ENCODE peak calls at places on chromosome 1, in four cellular contexts. V is K562, D is HepG2, I is HCT116. X is an unnamed sample. For H3K4me1, the result is how much of the 10 kb centered on the place peaks cover.

GRCh38 chr1:185483647-185484450 is 166.8 kb upstream of the IVNS1ABP start:
- DNase-seq in D (no peak), V (peak), I (no peak), X (no peak)

GRCh38 chr1:36464605-36465393 is 615 bp upstream of the MRPS15 start:
- DNase-seq in V (no peak), D (no peak), I (no peak), X (peak)

GRCh38 chr1:201016943-201017827 is 6.3 kb downstream of the KIF21B start:
- DNase-seq in V (no peak), I (no peak), D (no peak), X (no peak)

GRCh38 chr1:110675060-110675791 is 486 bp upstream of the KCNA3 start:
- DNase-seq in V (no peak), D (no peak), I (no peak), X (no peak)

GRCh38 chr1:229112832-229113548 is 157.9 kb upstream of the RAB4A start:
- DNase-seq in V (no peak), I (no peak), D (no peak), X (no peak)

GRCh38 chr1:226463925-226464598 is 56.2 kb upstream of the PARP1 start:
- DNase-seq in I (no peak), D (no peak), V (no peak), X (no peak)

GRCh38 chr1:7594714-7595295 is 176.3 kb upstream of the VAMP3 start:
- DNase-seq in V (no peak), I (no peak), D (no peak), X (no peak)

GRCh38 chr1:107534632-107535031 is 393.8 kb downstream of the NTNG1 start:
- DNase-seq in D (no peak), I (no peak), V (no peak), X (no peak)

GRCh38 chr1:10852486-10852885 is 56.0 kb upstream of the CASZ1 start:
- DNase-seq in I (no peak), D (no peak), V (no peak), X (no peak)

DNA sequence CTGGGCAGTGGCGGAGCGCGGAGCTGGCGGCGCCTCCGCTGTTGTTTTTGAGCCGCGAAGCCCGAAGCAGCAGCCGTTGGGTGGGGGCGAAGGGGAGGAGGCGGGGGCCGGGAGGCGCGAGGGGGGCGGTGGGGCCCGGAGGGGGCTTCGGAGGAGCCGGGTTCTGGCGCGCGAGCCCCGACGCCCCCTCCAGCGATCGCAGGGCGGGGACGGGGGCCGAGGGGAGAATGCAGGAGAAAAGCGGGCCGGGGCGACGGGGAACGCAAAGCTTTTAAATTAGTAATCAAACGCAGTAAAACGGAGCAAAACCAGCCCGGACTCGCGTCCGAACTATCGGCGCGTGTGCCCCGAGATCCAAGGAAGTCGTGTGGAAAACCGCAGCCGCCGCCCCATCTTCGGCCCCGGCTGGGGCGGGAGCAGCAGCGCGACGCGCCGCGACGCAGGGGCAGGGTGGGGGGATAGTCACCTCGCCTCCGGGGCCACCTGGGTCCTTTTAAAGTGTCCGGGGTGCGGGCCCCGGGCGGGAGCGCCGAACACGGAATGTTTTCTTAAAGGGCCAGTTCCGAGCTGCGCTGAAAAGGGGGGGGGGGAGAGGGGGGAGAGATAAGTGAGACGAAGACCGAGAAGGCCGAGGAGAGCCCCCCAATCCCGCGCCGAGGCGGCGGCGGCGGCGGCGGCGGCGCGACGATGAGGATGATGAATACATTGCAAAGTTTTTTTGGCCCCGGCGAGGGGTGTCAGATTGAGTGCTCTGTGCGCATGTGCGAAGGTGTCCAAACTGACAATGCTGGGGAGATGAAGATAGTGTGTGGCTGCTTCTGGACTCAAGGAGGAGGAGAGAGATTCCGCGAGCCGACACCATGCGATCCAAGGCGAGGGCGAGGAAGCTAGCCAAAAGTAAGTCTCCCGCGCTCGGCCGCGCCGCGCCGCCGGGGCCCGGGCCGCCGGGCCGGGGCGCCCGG is at the start of gene PRDM16:
- DNase-seq in D (no peak), I (peak), V (no peak), X (no peak)
- TF ChIP-seq TCF7L2 in D (no peak), I (no peak), V (no peak), X (no peak)

DNA sequence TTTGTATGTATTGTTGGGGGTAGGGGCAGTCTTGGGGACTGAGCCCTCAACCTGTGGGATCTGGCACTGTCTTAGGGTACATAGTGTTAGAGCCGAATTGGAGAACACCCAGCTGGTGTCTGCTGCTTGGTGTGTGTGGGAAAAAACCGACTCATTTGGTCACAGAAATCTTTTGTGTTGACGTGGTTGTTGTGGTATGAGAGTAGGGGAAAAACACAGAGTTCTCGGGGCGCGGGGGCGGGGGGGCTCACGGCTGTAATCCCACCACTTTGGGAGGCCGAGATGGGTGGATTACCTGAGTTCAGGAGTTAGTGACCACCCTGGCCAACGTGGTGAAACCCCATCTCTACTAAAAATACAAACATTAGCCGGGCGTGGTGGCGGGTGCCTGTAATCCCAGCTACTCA is 15.3 kb upstream of the SRSF10 start:
- DNase-seq in V (no peak), D (no peak), I (no peak), X (no peak)
- TF ChIP-seq SIN3A in V (no peak), D (no peak), I (no peak), X (no peak)

DNA sequence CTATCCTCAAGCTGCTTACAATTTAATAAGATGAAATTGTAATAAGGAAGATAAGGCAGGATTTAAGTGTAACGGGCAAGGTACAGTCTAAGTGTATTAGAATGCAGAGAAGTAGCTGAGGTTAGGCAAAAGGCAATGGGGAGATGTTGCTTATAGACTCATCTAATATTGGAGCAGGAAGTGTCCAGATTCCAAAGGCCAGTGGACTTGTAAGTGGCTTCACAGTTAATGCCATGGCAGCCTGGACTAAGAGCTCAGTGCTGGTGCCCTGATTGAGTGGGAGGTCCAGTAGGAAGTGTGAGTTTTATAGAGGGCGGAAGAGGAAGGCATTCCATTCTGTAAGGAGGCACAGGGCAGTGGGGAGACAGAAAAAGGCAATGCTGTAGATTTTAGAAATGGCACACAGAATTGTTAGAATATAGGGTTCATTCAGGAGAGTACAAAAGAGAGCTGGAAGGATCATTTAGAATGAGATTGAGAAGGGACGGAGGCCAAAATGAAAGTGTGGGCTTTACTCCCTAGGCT is 12.6 kb downstream of the MAP3K21 start:
- DNase-seq in D (no peak), I (no peak), V (no peak), X (no peak)
- H3K4me1 ChIP-seq in D (under half), I (under half), V (under half), X (under half)

GRCh38 chr1:1371741-1372711 is 3.0 kb downstream of the AURKAIP1 start:
- DNase-seq in V (peak), D (peak), I (no peak), X (peak)

GRCh38 chr1:1374861-1375662 is at the start of gene AURKAIP1:
- DNase-seq in I (peak), D (peak), V (peak), X (peak)

GRCh38 chr1:1373051-1373450 is 2.0 kb downstream of the AURKAIP1 start:
- DNase-seq in D (no peak), I (no peak), V (no peak), X (no peak)

GRCh38 chr1:1373493-1374067 is 1.4 kb downstream of the AURKAIP1 start:
- DNase-seq in I (no peak), D (no peak), V (no peak), X (no peak)

GRCh38 chr1:1374068-1374860 is 743 bp downstream of the AURKAIP1 start:
- DNase-seq in D (no peak), V (no peak), I (no peak), X (no peak)
- TF ChIP-seq TCF7L2 in D (no peak), V (no peak), I (no peak), X (no peak)

GRCh38 chr1:170503691-170504090 is 28.3 kb upstream of the GORAB start:
- DNase-seq in I (no peak), V (no peak), D (no peak), X (no peak)
- TF ChIP-seq SIN3A in I (no peak), V (no peak), D (no peak), X (no peak)

DNA sequence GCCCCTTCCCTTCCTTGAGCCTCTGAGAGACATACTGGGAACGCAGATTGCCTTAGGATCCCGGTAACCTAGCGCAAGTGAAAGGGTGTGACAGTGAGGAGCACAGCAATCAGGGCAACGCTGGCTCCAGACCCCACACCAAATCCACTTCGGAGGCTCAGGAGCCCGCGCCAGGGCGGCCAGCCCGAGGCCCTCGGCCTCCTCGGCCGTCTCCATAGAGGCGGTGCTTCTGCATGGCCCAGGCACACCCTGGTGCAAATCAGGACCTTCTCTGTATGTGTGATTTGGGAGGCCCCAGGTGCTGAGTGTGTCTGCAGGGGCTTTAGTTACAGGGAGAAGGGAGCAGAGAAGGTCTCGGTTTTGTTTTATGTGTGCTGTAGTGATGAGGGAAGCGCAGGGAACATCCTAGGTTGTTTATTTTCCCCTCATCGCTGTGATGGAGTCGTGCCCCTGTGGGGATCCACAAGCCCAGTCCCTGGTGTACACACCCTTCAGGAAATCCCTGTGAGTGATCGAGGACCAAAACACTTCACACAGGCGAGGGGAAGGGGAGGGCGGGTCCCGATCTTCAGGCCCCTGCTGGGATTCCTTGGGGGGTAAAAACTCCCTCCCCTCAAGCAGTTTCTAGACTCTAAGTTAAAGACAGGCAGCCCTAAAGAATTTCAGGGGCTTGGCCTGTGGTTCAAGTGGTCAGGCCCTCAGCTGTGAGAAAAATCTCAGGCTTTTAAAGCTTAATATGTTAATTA is 9.4 kb downstream of the KIAA1614 start:
- DNase-seq in D (no peak), I (no peak), V (no peak), X (no peak)
- H3K4me1 ChIP-seq in D (half or more), I (under half), V (under half), X (under half)

GRCh38 chr1:244242446-244242845 is 191.4 kb downstream of the ZBTB18 start:
- DNase-seq in I (no peak), V (no peak), D (no peak), X (no peak)
- TF ChIP-seq TCF7L2 in I (no peak), V (no peak), D (no peak), X (no peak)

GRCh38 chr1:197924516-197925123 is 7.4 kb downstream of the LHX9 start:
- DNase-seq in D (peak), I (peak), V (peak), X (no peak)
- TF ChIP-seq SIN3A in D (no peak), I (no peak), V (no peak), X (no peak)

GRCh38 chr1:61953790-61954150 is 211.5 kb downstream of the PATJ start:
- DNase-seq in V (no peak), D (no peak), I (no peak), X (no peak)
- H3K4me1 ChIP-seq in V (under half), D (under half), I (under half), X (under half)

DNA sequence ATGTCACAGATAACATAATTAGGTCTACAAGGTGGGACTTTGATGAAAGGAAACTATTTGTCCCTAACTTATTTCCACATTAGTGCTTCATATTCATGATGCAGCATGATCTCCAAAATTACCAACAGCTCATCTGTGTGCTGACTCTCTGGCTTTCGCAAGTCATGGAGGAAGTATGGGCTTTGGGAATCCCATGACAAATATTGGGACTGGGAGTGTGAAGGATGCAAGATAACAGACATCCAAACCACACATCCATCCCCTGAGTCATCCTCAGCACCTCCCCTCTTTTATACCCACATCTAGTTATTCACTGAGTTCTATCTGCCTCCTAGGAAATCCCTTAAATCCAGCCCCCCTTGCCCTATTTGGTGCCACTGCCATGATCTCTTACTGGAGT is 102.8 kb upstream of the COL24A1 start:
- DNase-seq in V (no peak), D (no peak), I (no peak), X (no peak)
- TF ChIP-seq TCF7L2 in V (no peak), D (no peak), I (no peak), X (no peak)

X was measured in Panc1.